ENCODE peak calls at places on chromosomes 3 and 15, in six cellular contexts. D, K, V, A, E and N are unnamed samples.

GRCh38 chr15:100766225-100767001 is 113.2 kb upstream of the ALDH1A3 start:
- DNase-seq in K (no peak), D (no peak), V (peak; percentile 29), E (no peak), A (peak; percentile 63), N (no peak)

GRCh38 chr3:45987368-45988099 is 8.1 kb downstream of the FYCO1 start:
- DNase-seq in V (peak; percentile 79), D (no peak), E (no peak), A (no peak), K (peak; percentile 58), N (no peak)

GRCh38 chr15:22980189-22981136 is at the start of gene CYFIP1:
- DNase-seq in D (peak; percentile 63), K (peak; percentile 44), V (peak; percentile 85), A (peak; percentile 94), E (peak; percentile 53), N (no peak)

GRCh38 chr15:74657846-74658245 is 38.0 kb downstream of the EDC3 start:
- DNase-seq in E (no peak), D (no peak), V (peak; percentile 7), K (no peak), A (no peak), N (no peak)

GRCh38 chr3:193710286-193711164 is 117.5 kb downstream of the OPA1 start:
- DNase-seq in E (no peak), K (no peak), V (no peak), A (no peak), D (peak; percentile 37), N (no peak)

GRCh38 chr15:38362355-38362754 is 91.6 kb upstream of the FAM98B start:
- DNase-seq in K (no peak), A (no peak), E (no peak), D (no peak), V (no peak), N (no peak)

GRCh38 chr3:149247929-149248691 is 26.5 kb upstream of the CP start:
- DNase-seq in E (peak; percentile 42), K (no peak), D (no peak), V (no peak), A (no peak), N (no peak)

GRCh38 chr15:48581221-48581620 is 64.3 kb downstream of the FBN1 start:
- DNase-seq in D (no peak), K (peak; percentile 36), E (no peak), A (no peak), V (no peak), N (no peak)

GRCh38 chr15:70283511-70283910 is 185.8 kb upstream of the TLE3 start:
- DNase-seq in V (peak; percentile 38), D (no peak), A (no peak), E (no peak), K (no peak), N (no peak)

GRCh38 chr3:65481085-65481484 is 557.6 kb downstream of the MAGI1 start:
- DNase-seq in A (no peak), K (no peak), D (no peak), E (no peak), V (no peak), N (no peak)

GRCh38 chr15:69609176-69609575 is 156.6 kb downstream of the RPLP1 start:
- DNase-seq in K (no peak), A (peak; percentile 16), E (no peak), V (peak; percentile 21), D (no peak), N (no peak)

GRCh38 chr15:70348581-70349344 is 251.0 kb upstream of the TLE3 start:
- DNase-seq in V (peak; percentile 72), K (peak; percentile 44), D (no peak), A (no peak), E (no peak), N (no peak)

GRCh38 chr3:89699771-89700170 is 592.4 kb downstream of the EPHA3 start:
- DNase-seq in K (no peak), A (no peak), V (no peak), E (no peak), D (no peak), N (no peak)

GRCh38 chr3:68436619-68437411 is 495.5 kb downstream of the TAFA4 start:
- DNase-seq in A (no peak), D (no peak), K (no peak), E (no peak), V (no peak), N (no peak)

GRCh38 chr3:26087751-26088150 is 297.9 kb downstream of the OXSM start:
- DNase-seq in K (no peak), A (no peak), D (no peak), E (no peak), V (no peak), N (no peak)

GRCh38 chr3:155382396-155383042 is 89.0 kb upstream of the STRIT1 start:
- DNase-seq in D (peak; percentile 75), E (peak; percentile 48), A (peak; percentile 95), V (peak; percentile 70), K (peak; percentile 66), N (no peak)

GRCh38 chr3:24951186-24951585 is 456.5 kb upstream of the THRB start:
- DNase-seq in V (no peak), D (no peak), E (no peak), A (no peak), K (peak; percentile 45), N (no peak)

GRCh38 chr3:101935081-101935480 is 85.8 kb downstream of the NFKBIZ start:
- DNase-seq in V (no peak), A (no peak), K (no peak), D (no peak), E (no peak), N (no peak)

GRCh38 chr15:71570736-71571135 is 239.6 kb upstream of the NR2E3 start:
- DNase-seq in K (no peak), D (no peak), E (no peak), A (no peak), V (no peak), N (no peak)

GRCh38 chr15:71571641-71572040 is 238.7 kb upstream of the NR2E3 start:
- DNase-seq in K (no peak), V (no peak), D (no peak), A (no peak), E (no peak), N (no peak)

GRCh38 chr15:71573599-71573998 is 236.8 kb upstream of the NR2E3 start:
- DNase-seq in V (no peak), E (no peak), D (no peak), K (no peak), A (no peak), N (no peak)

GRCh38 chr15:71575474-71576045 is 234.8 kb upstream of the NR2E3 start:
- DNase-seq in A (no peak), K (no peak), D (no peak), V (no peak), E (peak; percentile 11), N (no peak)

DNA sequence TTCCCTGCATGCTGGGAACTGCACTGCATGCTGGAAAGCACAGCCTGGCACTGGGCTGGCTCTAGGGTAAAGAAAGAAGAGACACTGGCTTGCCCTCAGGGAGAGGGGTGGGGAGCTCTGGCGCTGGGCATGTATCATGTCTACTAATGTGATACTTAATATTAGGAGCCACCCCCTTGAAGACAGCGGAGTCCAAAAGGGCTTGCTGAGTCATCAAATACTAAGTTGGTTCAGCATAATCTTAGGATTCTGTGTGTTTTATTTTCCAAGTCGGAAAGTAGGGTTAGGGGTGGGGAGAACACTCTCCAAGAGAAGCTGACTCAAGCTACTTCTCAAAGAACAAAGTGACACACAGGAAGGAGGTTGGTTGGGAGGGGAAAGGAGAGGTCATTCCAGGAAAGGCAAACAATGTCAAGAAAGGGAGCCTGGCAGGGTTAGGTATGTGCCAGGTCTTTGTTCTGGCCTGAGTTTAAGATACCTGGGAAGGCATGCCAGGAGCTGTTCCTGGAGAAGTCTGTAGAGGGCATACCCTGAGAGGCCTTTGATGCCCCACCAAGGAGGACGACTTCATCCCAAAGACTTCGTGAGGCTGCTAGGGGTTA is 237.8 kb upstream of the NR2E3 start:
- DNase-seq in A (peak; percentile 87), E (no peak), V (no peak), D (no peak), K (no peak), N (no peak)
- TF ChIP-seq CTCF in A (peak; percentile 73), E (no peak), V (no peak), D (no peak), K (no peak), N (no peak)

GRCh38 chr3:13016083-13016725 is 57.0 kb downstream of the IQSEC1 start:
- DNase-seq in D (no peak), E (peak; percentile 94), K (no peak), A (peak; percentile 67), V (peak; percentile 83), N (peak; percentile 38)
- TF ChIP-seq CTCF in D (no peak), E (no peak), K (no peak), A (no peak), V (no peak), N (no peak)

GRCh38 chr3:184715943-184716651 is 4.2 kb upstream of the MAGEF1 start:
- DNase-seq in D (no peak), E (no peak), A (no peak), K (no peak), V (no peak), N (no peak)

GRCh38 chr3:184719709-184720108 is 7.8 kb upstream of the MAGEF1 start:
- DNase-seq in V (no peak), D (no peak), A (no peak), E (no peak), K (no peak), N (no peak)

GRCh38 chr3:184717608-184717995 is 5.7 kb upstream of the MAGEF1 start:
- DNase-seq in A (no peak), D (no peak), K (no peak), E (no peak), V (no peak), N (no peak)

GRCh38 chr3:184718431-184718830 is 6.6 kb upstream of the MAGEF1 start:
- DNase-seq in V (no peak), E (no peak), K (no peak), D (no peak), A (no peak), N (no peak)

GRCh38 chr3:184716652-184717607 is 5.1 kb upstream of the MAGEF1 start:
- DNase-seq in K (no peak), D (peak; percentile 45), A (peak; percentile 80), E (no peak), V (no peak), N (no peak)
- TF ChIP-seq CTCF in K (no peak), D (no peak), A (peak; percentile 47), E (no peak), V (no peak), N (no peak)

GRCh38 chr3:117616213-117616612 is 906.6 kb downstream of the TUSC7 start:
- DNase-seq in K (no peak), E (no peak), V (no peak), A (no peak), D (no peak), N (no peak)
- TF ChIP-seq CTCF in K (no peak), E (no peak), V (no peak), A (peak; percentile 23), D (no peak), N (no peak)

DNA sequence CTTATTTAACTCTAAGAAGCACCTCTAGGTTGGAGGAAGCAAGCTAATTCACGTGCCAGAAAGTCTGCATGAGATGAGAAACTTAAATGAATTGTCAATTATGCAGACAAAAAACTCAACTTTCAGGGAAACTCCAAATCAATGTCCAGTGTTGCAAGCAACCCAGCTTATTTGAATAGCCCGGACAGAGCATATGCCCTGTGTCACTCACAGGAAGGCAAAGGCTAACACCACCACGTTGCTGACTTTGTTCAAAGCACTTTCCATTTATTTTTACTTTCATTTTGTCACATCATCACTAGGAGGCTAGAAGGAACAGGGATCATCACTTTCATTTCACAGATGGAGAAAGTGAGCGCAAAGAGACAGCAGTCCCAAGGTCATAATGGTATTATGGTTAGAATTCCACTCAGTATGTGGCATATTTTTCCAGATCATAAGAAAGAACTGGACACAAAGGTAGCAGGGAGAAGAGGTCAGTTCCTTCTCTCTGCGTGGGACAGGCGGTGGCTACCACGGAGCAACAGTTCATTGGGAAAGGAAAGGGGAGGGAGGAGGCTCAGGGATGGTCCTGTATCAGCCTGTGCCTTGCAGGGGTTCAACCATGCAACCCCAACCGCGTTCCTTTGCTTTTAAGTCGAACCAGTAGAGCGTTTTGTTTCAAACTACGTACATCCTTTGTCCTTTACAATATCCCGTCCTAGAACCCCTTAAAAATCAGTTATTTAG is 1.2 kb downstream of the HEG1 start:
- DNase-seq in D (no peak), V (peak; percentile 67), K (no peak), E (peak; percentile 67), A (peak; percentile 61), N (no peak)
- TF ChIP-seq CTCF in D (peak; percentile 20), V (no peak), K (no peak), E (no peak), A (no peak), N (peak; percentile 9)